ENCODE peak calls at places on chromosomes 7 and 10, in ten cellular contexts. N is stimulated activated CD4-positive, alpha-beta T cell treated with anti-CD3 and anti-CD28 coated beads, TNF-alpha, amount 100 ng/mL, for 4 hours; I is head of caudate nucleus; Z is mesenchymal stem cell; L is CD8-positive, alpha-beta T cell; U is H54; O is foreskin fibroblast; G is neural progenitor cell; W is iris pigment epithelial cell; B is C1 segment of cervical spinal cord. E is an unnamed sample.

GRCh38 chr7:152899482-152900166 is 140.1 kb downstream of the ACTR3B start:
- DNase-seq in N (no peak), I (no peak), Z (no peak), L (no peak), U (no peak), O (peak), G (no peak), W (no peak), B (no peak), E (no peak)

GRCh38 chr10:14468022-14468421 is 137.3 kb upstream of the FRMD4A start:
- DNase-seq in N (no peak), I (no peak), Z (no peak), L (no peak), U (no peak), O (no peak), G (no peak), W (no peak), B (no peak), E (no peak)

GRCh38 chr10:130010653-130011052 is 46.6 kb upstream of the EBF3 start:
- DNase-seq in N (no peak), I (no peak), Z (no peak), L (no peak), U (no peak), O (no peak), G (no peak), W (no peak), B (no peak), E (no peak)

GRCh38 chr7:50633414-50633710 is 68.2 kb upstream of the DDC start:
- DNase-seq in N (no peak), I (no peak), Z (peak), L (no peak), U (no peak), O (peak), G (no peak), W (peak), B (no peak), E (no peak)

GRCh38 chr10:29542723-29543122 is 92.0 kb downstream of the SVIL start:
- DNase-seq in N (no peak), I (no peak), Z (no peak), L (no peak), U (no peak), O (no peak), G (no peak), W (no peak), B (no peak), E (no peak)

GRCh38 chr7:128270799-128271411 is 29.8 kb downstream of the LEP start:
- DNase-seq in N (no peak), I (peak), Z (no peak), L (no peak), U (no peak), O (peak), G (no peak), W (no peak), B (no peak), E (no peak)

GRCh38 chr7:106178593-106179134 is 66.6 kb upstream of the SYPL1 start:
- DNase-seq in N (no peak), I (no peak), Z (no peak), L (no peak), U (peak), O (peak), G (no peak), W (peak), B (no peak), E (no peak)

GRCh38 chr7:43721193-43721806 is 8.0 kb downstream of the COA1 start:
- DNase-seq in N (no peak), I (no peak), Z (peak), L (no peak), U (no peak), O (peak), G (peak), W (peak), B (no peak), E (peak)

GRCh38 chr10:60677541-60678129 is 100.6 kb upstream of the CDK1 start:
- DNase-seq in N (no peak), I (no peak), Z (no peak), L (no peak), U (no peak), O (no peak), G (peak), W (peak), B (no peak), E (no peak)

GRCh38 chr10:13816195-13816926 is 229.6 kb downstream of the PRPF18 start:
- DNase-seq in N (no peak), I (peak), Z (peak), L (no peak), U (no peak), O (peak), G (no peak), W (peak), B (peak), E (no peak)

GRCh38 chr7:33807779-33808482 is 97.4 kb upstream of the BMPER start:
- DNase-seq in N (no peak), I (no peak), Z (peak), L (no peak), U (peak), O (peak), G (peak), W (peak), B (no peak), E (no peak)

GRCh38 chr7:106482091-106482490 is 178.9 kb downstream of the CCDC71L start:
- DNase-seq in N (no peak), I (no peak), Z (no peak), L (no peak), U (no peak), O (no peak), G (no peak), W (no peak), B (no peak), E (no peak)

GRCh38 chr7:92631830-92632487 is 41.8 kb upstream of the FAM133B start:
- DNase-seq in N (no peak), I (no peak), Z (no peak), L (no peak), U (no peak), O (no peak), G (no peak), W (no peak), B (no peak), E (no peak)

GRCh38 chr10:19412531-19412930 is 363.9 kb downstream of the MALRD1 start:
- DNase-seq in N (no peak), I (no peak), Z (peak), L (no peak), U (no peak), O (peak), G (peak), W (peak), B (no peak), E (no peak)

GRCh38 chr10:93471110-93471651 is 11.0 kb downstream of the MYOF start:
- DNase-seq in N (no peak), I (no peak), Z (peak), L (no peak), U (no peak), O (peak), G (no peak), W (peak), B (no peak), E (no peak)

GRCh38 chr10:49309691-49310371 is 10.9 kb downstream of the C10orf71 start:
- DNase-seq in N (no peak), I (no peak), Z (no peak), L (peak), U (no peak), O (no peak), G (no peak), W (no peak), B (no peak), E (no peak)

GRCh38 chr7:124688991-124689390 is 76.6 kb downstream of the GPR37 start:
- DNase-seq in N (no peak), I (no peak), Z (peak), L (no peak), U (no peak), O (peak), G (no peak), W (peak), B (no peak), E (no peak)

GRCh38 chr10:59553127-59553649 is 156.5 kb downstream of the SLC16A9 start:
- DNase-seq in N (no peak), I (peak), Z (no peak), L (no peak), U (no peak), O (no peak), G (no peak), W (no peak), B (no peak), E (no peak)

GRCh38 chr10:31320598-31321211 is 1.7 kb downstream of the ZEB1 start:
- DNase-seq in N (peak), I (peak), Z (peak), L (peak), U (peak), O (peak), G (peak), W (peak), B (no peak), E (peak)

GRCh38 chr10:3740157-3740871 is 44.7 kb downstream of the KLF6 start:
- DNase-seq in N (no peak), I (no peak), Z (peak), L (no peak), U (no peak), O (no peak), G (no peak), W (peak), B (no peak), E (no peak)